ENCODE peak calls at places on chromosomes 13 and 19, in eight cellular contexts. K, B, T, L, J, O, I and W are unnamed samples.

GRCh38 chr13:99124695-99125334 is 75.8 kb upstream of the UBAC2 start:
- DNase-seq in K (no peak), B (no peak), T (no peak), L (no peak), J (peak; percentile 4), O (no peak), I (no peak), W (no peak)

GRCh38 chr13:103539265-103539664 is 473.0 kb upstream of the SLC10A2 start:
- DNase-seq in K (no peak), B (peak; percentile 40), T (no peak), L (peak; percentile 93), J (no peak), O (no peak), I (no peak), W (no peak)

GRCh38 chr13:46526763-46527162 is 26.2 kb upstream of the LRCH1 start:
- DNase-seq in K (no peak), B (no peak), T (no peak), L (no peak), J (no peak), O (no peak), I (no peak), W (no peak)

GRCh38 chr19:17424743-17425365 is 5.0 kb downstream of the MVB12A start:
- DNase-seq in K (no peak), B (peak; percentile 52), T (no peak), L (no peak), J (no peak), O (peak; percentile 43), I (no peak), W (no peak)

GRCh38 chr19:280541-281007 is 10.6 kb downstream of the PLPP2 start:
- DNase-seq in K (no peak), B (no peak), T (no peak), L (peak; percentile 55), J (no peak), O (no peak), I (peak; percentile 45), W (no peak)

GRCh38 chr13:28716511-28716910 is 2.3 kb downstream of the SLC46A3 start:
- DNase-seq in K (no peak), B (no peak), T (peak; percentile 56), L (no peak), J (no peak), O (no peak), I (no peak), W (no peak)

GRCh38 chr13:110866491-110867170 is 48.2 kb downstream of the ANKRD10 start:
- DNase-seq in K (no peak), B (no peak), T (no peak), L (no peak), J (no peak), O (no peak), I (no peak), W (no peak)

GRCh38 chr13:45674908-45675307 is 27.2 kb upstream of the CBY2 start:
- DNase-seq in K (no peak), B (no peak), T (no peak), L (no peak), J (peak; percentile 60), O (no peak), I (no peak), W (no peak)

GRCh38 chr19:37905936-37906867 is at the start of gene WDR87:
- DNase-seq in K (no peak), B (no peak), T (peak; percentile 25), L (peak; percentile 79), J (no peak), O (peak; percentile 48), I (no peak), W (no peak)

GRCh38 chr13:30394798-30395191 is 27.5 kb upstream of the UBE2L5 start:
- DNase-seq in K (no peak), B (no peak), T (no peak), L (no peak), J (no peak), O (no peak), I (no peak), W (no peak)

GRCh38 chr19:19835560-19836038 is 14.0 kb upstream of the ZNF506 start:
- DNase-seq in K (no peak), B (no peak), T (no peak), L (no peak), J (no peak), O (no peak), I (no peak), W (no peak)

GRCh38 chr19:2785244-2786000 is at the start of gene THOP1:
- DNase-seq in K (peak; percentile 97), B (peak; percentile 99), T (peak; percentile 98), L (peak; percentile 99), J (peak; percentile 95), O (peak; percentile 100), I (peak; percentile 99), W (peak; percentile 81)

GRCh38 chr19:17829855-17830566 is 8.7 kb upstream of the INSL3 start:
- DNase-seq in K (no peak), B (no peak), T (no peak), L (peak; percentile 51), J (no peak), O (no peak), I (no peak), W (peak; percentile 40)

GRCh38 chr19:42051166-42052115 is 18.6 kb downstream of the GRIK5 start:
- DNase-seq in K (no peak), B (peak; percentile 2), T (no peak), L (no peak), J (no peak), O (peak; percentile 47), I (no peak), W (no peak)

GRCh38 chr13:25301347-25302113 is at the start of gene NUP58:
- DNase-seq in K (peak; percentile 72), B (peak; percentile 98), T (peak; percentile 93), L (peak; percentile 93), J (peak; percentile 87), O (peak; percentile 91), I (peak; percentile 96), W (peak; percentile 72)

GRCh38 chr19:58572818-58573657 is at the start of gene MZF1:
- DNase-seq in K (peak; percentile 99), B (peak; percentile 100), T (peak; percentile 99), L (no peak), J (peak; percentile 100), O (peak; percentile 99), I (peak; percentile 100), W (no peak)

GRCh38 chr13:66565261-66565660 is 664.9 kb downstream of the PCDH9 start:
- DNase-seq in K (no peak), B (no peak), T (no peak), L (no peak), J (no peak), O (no peak), I (no peak), W (no peak)

GRCh38 chr19:19382118-19382517 is 23.4 kb upstream of the GATAD2A start:
- DNase-seq in K (no peak), B (no peak), T (no peak), L (no peak), J (no peak), O (no peak), I (no peak), W (no peak)

GRCh38 chr13:75635101-75635620 is 969 bp upstream of the LMO7 start:
- DNase-seq in K (no peak), B (no peak), T (peak; percentile 27), L (no peak), J (no peak), O (no peak), I (no peak), W (no peak)

GRCh38 chr13:44218501-44219240 is 155.0 kb upstream of the SERP2 start:
- DNase-seq in K (no peak), B (peak; percentile 86), T (peak; percentile 59), L (peak; percentile 25), J (no peak), O (no peak), I (peak; percentile 95), W (no peak)

GRCh38 chr19:52673014-52673413 is 34.9 kb upstream of the ZNF83 start:
- DNase-seq in K (no peak), B (no peak), T (no peak), L (no peak), J (no peak), O (no peak), I (no peak), W (no peak)

GRCh38 chr13:23320926-23321533 is 112.5 kb downstream of the SACS start:
- DNase-seq in K (no peak), B (no peak), T (no peak), L (no peak), J (no peak), O (no peak), I (no peak), W (no peak)

GRCh38 chr13:46317120-46317519 is 69.9 kb downstream of the RUBCNL start:
- DNase-seq in K (no peak), B (no peak), T (no peak), L (no peak), J (no peak), O (no peak), I (no peak), W (no peak)